ENCODE peak calls at places on chromosomes 11 and 22, in four cellular contexts. H, V, L and F are unnamed samples.

GRCh38 chr22:28410050-28410816 is 269.4 kb downstream of the TTC28 start:
- DNase-seq in H (peak), V (no peak), L (no peak), F (peak)

GRCh38 chr11:55106391-55106790 is 155.6 kb upstream of the TRIM48 start:
- DNase-seq in H (no peak), V (no peak), L (no peak), F (no peak)

GRCh38 chr11:39190751-39191150 is 2268.7 kb downstream of the LRRC4C start:
- DNase-seq in H (no peak), V (no peak), L (no peak), F (no peak)

GRCh38 chr22:46247443-46247975 is 2.6 kb downstream of the CDPF1 start:
- DNase-seq in H (no peak), V (no peak), L (no peak), F (no peak)

GRCh38 chr11:72491001-72491400 is 56.7 kb upstream of the CLPB start:
- DNase-seq in H (peak), V (no peak), L (no peak), F (no peak)

GRCh38 chr11:78354741-78355705 is 62.6 kb downstream of the GAB2 start:
- DNase-seq in H (peak), V (no peak), L (peak), F (peak)

GRCh38 chr22:40728731-40729189 is 49.5 kb downstream of the MCHR1 start:
- DNase-seq in H (peak), V (no peak), L (no peak), F (peak)

GRCh38 chr11:80163011-80163410 is 722.2 kb upstream of the TENM4 start:
- DNase-seq in H (peak), V (no peak), L (no peak), F (peak)

GRCh38 chr22:24026733-24027132 is 15.6 kb downstream of the CABIN1 start:
- DNase-seq in H (no peak), V (no peak), L (no peak), F (no peak)

GRCh38 chr11:2527621-2528291 is 82.9 kb downstream of the KCNQ1 start:
- DNase-seq in H (no peak), V (no peak), L (no peak), F (no peak)

GRCh38 chr11:2525166-2525861 is 80.5 kb downstream of the KCNQ1 start:
- DNase-seq in H (no peak), V (no peak), L (no peak), F (no peak)

GRCh38 chr11:2524446-2525165 is 79.8 kb downstream of the KCNQ1 start:
- DNase-seq in H (no peak), V (no peak), L (no peak), F (no peak)

GRCh38 chr11:2526808-2527381 is 82.1 kb downstream of the KCNQ1 start:
- DNase-seq in H (no peak), V (no peak), L (no peak), F (peak)

GRCh38 chr11:2525941-2526807 is 81.4 kb downstream of the KCNQ1 start:
- DNase-seq in H (no peak), V (no peak), L (no peak), F (no peak)
- H3K4me3 ChIP-seq in H (no peak), V (no peak), L (no peak), F (no peak)

GRCh38 chr11:34149786-34150185 is 44.4 kb downstream of the NAT10 start:
- DNase-seq in H (peak), V (no peak), L (peak), F (no peak)

GRCh38 chr11:34150494-34151151 is 45.2 kb downstream of the NAT10 start:
- DNase-seq in H (no peak), V (no peak), L (no peak), F (peak)

GRCh38 chr11:34149274-34149673 is 43.8 kb downstream of the NAT10 start:
- DNase-seq in H (no peak), V (no peak), L (no peak), F (no peak)

GRCh38 chr11:34151916-34152845 is 46.8 kb downstream of the NAT10 start:
- DNase-seq in H (no peak), V (no peak), L (no peak), F (no peak)

DNA sequence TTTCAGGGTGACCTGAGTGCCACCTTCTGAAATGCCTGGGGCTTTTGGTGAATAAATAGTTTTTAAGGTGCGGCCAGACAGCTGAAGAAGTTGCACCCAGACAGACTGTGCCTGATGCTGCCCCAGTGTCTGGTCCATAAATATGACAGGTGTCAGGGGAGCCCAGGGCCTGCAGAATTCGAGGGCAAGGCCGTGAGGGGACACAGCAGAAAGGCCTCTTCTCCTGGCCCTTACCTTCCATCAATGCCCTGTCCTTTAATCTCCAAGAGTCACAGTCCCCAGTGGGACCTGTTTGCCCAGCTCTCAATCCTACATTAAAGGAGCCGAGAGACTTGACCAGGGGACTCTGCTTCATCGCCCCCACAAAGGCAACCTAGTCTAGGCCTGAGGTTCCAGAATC is 45.7 kb downstream of the NAT10 start:
- DNase-seq in H (no peak), V (no peak), L (no peak), F (no peak)
- H3K9ac ChIP-seq in H (no peak), V (no peak), L (no peak), F (no peak)

GRCh38 chr22:39492186-39492585 is 9.9 kb upstream of the MIEF1 start:
- DNase-seq in H (no peak), V (no peak), L (no peak), F (no peak)
- H3K4me3 ChIP-seq in H (no peak), V (no peak), L (no peak), F (no peak)

DNA sequence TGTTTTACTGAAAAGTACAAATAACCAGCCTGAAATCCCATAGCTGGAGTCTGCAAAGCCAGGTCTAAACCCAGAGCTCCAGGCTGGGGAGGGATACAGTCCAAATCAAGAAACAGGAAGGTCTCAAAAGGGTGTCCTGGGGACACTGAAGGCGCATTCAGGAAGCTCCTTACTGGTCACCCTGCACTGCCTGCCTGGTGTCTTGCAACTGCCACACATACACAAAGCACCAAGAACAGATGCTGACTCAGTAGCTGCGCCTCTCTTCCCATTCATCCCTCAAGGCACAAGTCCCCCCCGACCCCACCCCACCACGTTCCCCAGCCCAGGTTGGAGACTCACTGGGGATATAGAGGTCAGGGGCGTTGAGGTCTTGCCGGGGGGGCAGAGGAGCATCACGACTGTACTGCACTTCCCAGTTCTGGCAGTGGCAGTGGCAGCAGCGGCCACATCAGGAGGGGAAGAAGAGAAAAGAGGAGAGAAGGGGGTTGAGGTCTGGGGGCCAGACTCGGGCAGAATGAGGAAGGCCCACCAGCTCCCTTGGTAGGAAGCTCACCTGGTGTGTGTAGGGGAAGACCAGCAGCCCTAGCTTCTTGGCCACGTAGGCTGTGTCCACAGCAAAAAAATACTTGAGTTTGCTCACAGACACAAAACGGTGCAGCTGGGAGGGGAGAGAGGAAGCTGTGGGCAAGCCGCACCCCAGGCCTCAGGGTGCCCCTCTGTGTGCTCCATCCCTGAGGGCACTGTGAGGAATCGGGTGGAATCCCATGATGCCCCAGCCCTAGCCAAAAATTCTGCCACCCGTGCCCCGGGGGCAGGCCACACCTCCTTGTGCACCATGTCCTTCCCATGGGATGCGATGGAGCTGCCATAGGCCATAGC is 1.4 kb downstream of the YIF1A start:
- DNase-seq in H (no peak), V (no peak), L (no peak), F (no peak)
- H3K9ac ChIP-seq in H (no peak), V (no peak), L (no peak), F (peak)

GRCh38 chr11:67369275-67369674 is 4.1 kb downstream of the CLCF1 start:
- DNase-seq in H (no peak), V (no peak), L (no peak), F (no peak)
- H3K4me3 ChIP-seq in H (no peak), V (peak), L (no peak), F (no peak)

DNA sequence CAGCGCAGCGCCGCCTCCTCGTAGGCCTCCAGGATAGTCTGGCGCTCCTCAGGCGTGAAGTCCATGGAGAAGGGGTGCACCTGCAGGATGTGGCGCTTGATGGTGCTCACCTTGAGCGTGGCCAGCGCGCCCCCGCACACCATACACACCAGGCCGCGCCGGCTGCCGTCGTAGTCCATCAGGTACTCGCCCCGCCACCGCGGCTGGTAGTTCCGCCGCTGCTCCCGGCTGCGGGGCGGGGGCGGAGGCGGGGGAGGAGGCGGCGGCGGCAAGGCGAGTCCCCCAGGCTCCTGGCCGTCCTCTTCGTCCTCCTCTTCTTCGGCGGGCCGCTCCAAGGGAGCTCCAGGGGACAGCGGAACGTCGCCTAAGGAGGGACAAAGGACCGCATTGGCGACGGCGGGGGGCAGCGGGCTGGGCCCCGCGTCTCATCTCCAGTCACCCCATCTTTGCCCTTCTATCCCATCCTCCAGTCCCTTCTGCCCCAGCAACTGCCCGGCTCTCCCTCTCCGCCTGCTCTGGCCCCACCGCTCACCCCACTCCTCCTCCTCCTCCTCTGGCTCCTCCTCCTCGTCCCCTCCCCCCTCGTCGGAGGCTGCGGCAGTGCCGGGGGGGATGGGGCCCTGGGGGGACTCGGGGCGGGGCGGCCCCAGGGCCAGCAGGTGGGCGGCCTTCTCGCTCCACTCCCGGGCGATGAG is 4.9 kb downstream of the ZFTA start:
- DNase-seq in H (peak), V (peak), L (peak), F (no peak)
- H3K9ac ChIP-seq in H (no peak), V (peak), L (no peak), F (peak)

GRCh38 chr11:111913997-111914396 is 1.5 kb downstream of the HSPB2 start:
- DNase-seq in H (peak), V (no peak), L (no peak), F (peak)
- H3K4me3 ChIP-seq in H (no peak), V (no peak), L (no peak), F (peak)